ENCODE peak calls at places on chromosomes 2 and 18, in six cellular contexts. One of them, this sample, is unnamed.

GRCh38 chr18:63444567-63444966 is 22.3 kb upstream of the VPS4B start:
- DNase-seq in CD4-positive, alpha-beta T cell: no peak
- DNase-seq in GF-D8: peak; percentile 86
- DNase-seq in kidney: no peak
- DNase-seq in AG08395: peak; percentile 80
- DNase-seq in NCI-H2081: no peak
- DNase-seq in this sample: no peak

GRCh38 chr2:26614205-26615128 is 26.7 kb downstream of the CIB4 start:
- DNase-seq in NCI-H2081: no peak
- DNase-seq in CD4-positive, alpha-beta T cell: no peak
- DNase-seq in kidney: no peak
- DNase-seq in GF-D8: no peak
- DNase-seq in AG08395: no peak
- DNase-seq in this sample: no peak

GRCh38 chr2:188944442-188944841 is 29.7 kb upstream of the COL3A1 start:
- DNase-seq in CD4-positive, alpha-beta T cell: no peak
- DNase-seq in NCI-H2081: no peak
- DNase-seq in GF-D8: no peak
- DNase-seq in AG08395: no peak
- DNase-seq in kidney: peak; percentile 54
- DNase-seq in this sample: no peak

GRCh38 chr18:69787825-69788547 is 159.7 kb downstream of the CD226 start:
- DNase-seq in AG08395: peak; percentile 31
- DNase-seq in NCI-H2081: no peak
- DNase-seq in CD4-positive, alpha-beta T cell: no peak
- DNase-seq in kidney: no peak
- DNase-seq in GF-D8: no peak
- DNase-seq in this sample: no peak

GRCh38 chr2:120108049-120108448 is 95.2 kb downstream of the EPB41L5 start:
- DNase-seq in kidney: no peak
- DNase-seq in NCI-H2081: peak; percentile 81
- DNase-seq in CD4-positive, alpha-beta T cell: no peak
- DNase-seq in AG08395: peak; percentile 47
- DNase-seq in GF-D8: no peak
- DNase-seq in this sample: no peak

GRCh38 chr2:16511041-16511440 is 154.6 kb downstream of the CYRIA start:
- DNase-seq in NCI-H2081: no peak
- DNase-seq in GF-D8: no peak
- DNase-seq in AG08395: no peak
- DNase-seq in kidney: no peak
- DNase-seq in CD4-positive, alpha-beta T cell: no peak
- DNase-seq in this sample: no peak

GRCh38 chr2:157194097-157194688 is 63.3 kb upstream of the GALNT5 start:
- DNase-seq in CD4-positive, alpha-beta T cell: no peak
- DNase-seq in AG08395: peak; percentile 50
- DNase-seq in kidney: no peak
- DNase-seq in NCI-H2081: peak; percentile 61
- DNase-seq in GF-D8: peak; percentile 1
- DNase-seq in this sample: peak; percentile 22

GRCh38 chr18:11989966-11990380 is 8.7 kb downstream of the IMPA2 start:
- DNase-seq in AG08395: no peak
- DNase-seq in GF-D8: no peak
- DNase-seq in CD4-positive, alpha-beta T cell: no peak
- DNase-seq in NCI-H2081: no peak
- DNase-seq in kidney: peak; percentile 91
- DNase-seq in this sample: no peak

GRCh38 chr18:8952796-8953760 is 149.4 kb upstream of the NDUFV2 start:
- DNase-seq in NCI-H2081: no peak
- DNase-seq in GF-D8: no peak
- DNase-seq in CD4-positive, alpha-beta T cell: no peak
- DNase-seq in kidney: no peak
- DNase-seq in AG08395: peak; percentile 94
- DNase-seq in this sample: no peak

GRCh38 chr2:60880633-60880987 is 764 bp upstream of the REL start:
- DNase-seq in NCI-H2081: peak; percentile 48
- DNase-seq in CD4-positive, alpha-beta T cell: no peak
- DNase-seq in GF-D8: no peak
- DNase-seq in kidney: no peak
- DNase-seq in AG08395: no peak
- DNase-seq in this sample: no peak

GRCh38 chr2:47336259-47337238 is 66.4 kb upstream of the MSH2 start:
- DNase-seq in GF-D8: peak; percentile 12
- DNase-seq in NCI-H2081: no peak
- DNase-seq in CD4-positive, alpha-beta T cell: no peak
- DNase-seq in AG08395: no peak
- DNase-seq in kidney: no peak
- DNase-seq in this sample: peak; percentile 62

GRCh38 chr2:39243469-39244123 is at the start of gene CDKL4:
- DNase-seq in NCI-H2081: no peak
- DNase-seq in CD4-positive, alpha-beta T cell: peak; percentile 34
- DNase-seq in GF-D8: no peak
- DNase-seq in AG08395: no peak
- DNase-seq in kidney: peak; percentile 73
- DNase-seq in this sample: no peak

GRCh38 chr2:109381327-109381820 is 232.4 kb downstream of the SEPTIN10 start:
- DNase-seq in NCI-H2081: no peak
- DNase-seq in CD4-positive, alpha-beta T cell: no peak
- DNase-seq in GF-D8: no peak
- DNase-seq in AG08395: no peak
- DNase-seq in kidney: peak; percentile 41
- DNase-seq in this sample: no peak

GRCh38 chr2:203951366-203951902 is 14.9 kb downstream of the ICOS start:
- DNase-seq in GF-D8: no peak
- DNase-seq in AG08395: no peak
- DNase-seq in NCI-H2081: no peak
- DNase-seq in CD4-positive, alpha-beta T cell: peak; percentile 61
- DNase-seq in kidney: no peak
- DNase-seq in this sample: peak; percentile 28

This sample was measured in GM06990.